ENCODE peak calls at places on chromosome 2, in ten cellular contexts. P, L, E, D, W, I, Q, M, N and B are unnamed samples.

GRCh38 chr2:233287871-233288270 is 19.7 kb upstream of the SAG start:
- DNase-seq in E (no peak), I (no peak), N (no peak), Q (no peak), M (no peak), L (no peak), P (no peak), W (no peak), D (no peak), B (no peak)

GRCh38 chr2:144412727-144413126 is 107.2 kb downstream of the ZEB2 start:
- DNase-seq in L (peak; percentile 66), P (no peak), I (peak; percentile 25), N (no peak), D (no peak), Q (no peak), E (no peak), W (no peak), M (no peak), B (no peak)

GRCh38 chr2:200929334-200930249 is 33.9 kb downstream of the ORC2 start:
- DNase-seq in M (no peak), Q (no peak), L (no peak), N (no peak), D (no peak), W (no peak), I (no peak), E (no peak), P (peak; percentile 20), B (no peak)

GRCh38 chr2:120436885-120437603 is 91.1 kb downstream of the INHBB start:
- DNase-seq in M (peak; percentile 17), I (peak; percentile 41), E (peak; percentile 94), Q (no peak), L (peak; percentile 29), D (no peak), W (no peak), N (no peak), P (peak; percentile 64), B (no peak)

GRCh38 chr2:14011186-14011585 is 621.3 kb upstream of the LRATD1 start:
- DNase-seq in L (no peak), M (no peak), I (no peak), Q (no peak), P (no peak), W (no peak), E (no peak), D (no peak), N (no peak), B (no peak)

GRCh38 chr2:85308951-85309555 is 18.7 kb downstream of the TGOLN2 start:
- DNase-seq in M (no peak), L (peak; percentile 65), I (peak; percentile 76), Q (peak; percentile 63), N (no peak), W (peak; percentile 63), P (no peak), E (no peak), D (peak; percentile 60), B (no peak)

GRCh38 chr2:40372586-40372985 is 79.3 kb downstream of the SLC8A1 start:
- DNase-seq in P (no peak), I (no peak), W (no peak), Q (no peak), E (no peak), L (no peak), N (no peak), D (no peak), M (no peak), B (no peak)

GRCh38 chr2:126788652-126789051 is 110.0 kb upstream of the TEX51 start:
- DNase-seq in W (no peak), L (no peak), P (no peak), I (no peak), Q (no peak), N (no peak), M (no peak), E (no peak), D (no peak), B (no peak)

GRCh38 chr2:135637456-135638087 is 104.1 kb upstream of the UBXN4 start:
- DNase-seq in M (no peak), W (no peak), I (no peak), D (no peak), N (no peak), L (no peak), P (no peak), E (no peak), Q (no peak), B (no peak)

GRCh38 chr2:216139884-216140283 is 30.7 kb downstream of the XRCC5 start:
- DNase-seq in Q (no peak), N (no peak), I (no peak), D (no peak), W (no peak), P (no peak), M (no peak), L (no peak), E (peak; percentile 65), B (no peak)

GRCh38 chr2:18597618-18598017 is 8.2 kb upstream of the NT5C1B start:
- DNase-seq in N (no peak), E (no peak), Q (no peak), M (no peak), L (no peak), I (no peak), W (no peak), D (no peak), P (no peak), B (no peak)

GRCh38 chr2:239664216-239664785 is 263.5 kb upstream of the HDAC4 start:
- DNase-seq in L (no peak), Q (no peak), I (no peak), D (no peak), P (no peak), N (no peak), E (no peak), W (no peak), M (no peak), B (no peak)

GRCh38 chr2:64769392-64770044 is 115.8 kb upstream of the SERTAD2 start:
- DNase-seq in P (no peak), L (no peak), N (no peak), W (no peak), D (no peak), M (no peak), Q (no peak), I (no peak), E (no peak), B (no peak)

GRCh38 chr2:219369447-219369861 is 18.3 kb downstream of the DNPEP start:
- DNase-seq in P (no peak), M (peak; percentile 56), W (peak; percentile 64), I (peak; percentile 49), Q (peak; percentile 69), N (no peak), D (peak; percentile 60), E (no peak), L (peak; percentile 86), B (no peak)

GRCh38 chr2:62192811-62193210 is 3.1 kb upstream of the B3GNT2 start:
- DNase-seq in D (no peak), N (no peak), E (no peak), L (no peak), W (no peak), M (no peak), I (no peak), P (no peak), Q (no peak), B (no peak)

GRCh38 chr2:202375006-202375610 is 1.0 kb upstream of the BMPR2 start:
- DNase-seq in L (peak; percentile 63), P (no peak), M (peak; percentile 76), Q (no peak), N (peak; percentile 88), I (peak; percentile 73), D (peak; percentile 72), E (peak; percentile 83), W (peak; percentile 68), B (no peak)
- TF ChIP-seq CTCF in L (no peak), P (no peak), M (no peak), Q (no peak), N (no peak), I (no peak), D (no peak), E (no peak), W (no peak), B (peak; percentile 39)

GRCh38 chr2:188130317-188130716 is 161.4 kb upstream of the GULP1 start:
- DNase-seq in L (no peak), M (no peak), I (no peak), D (no peak), N (no peak), P (no peak), Q (no peak), W (no peak), E (no peak), B (no peak)

GRCh38 chr2:188134241-188134640 is 157.4 kb upstream of the GULP1 start:
- DNase-seq in P (no peak), W (no peak), Q (no peak), D (no peak), M (no peak), L (no peak), N (no peak), E (no peak), I (no peak), B (no peak)

GRCh38 chr2:188131281-188131680 is 160.4 kb upstream of the GULP1 start:
- DNase-seq in E (no peak), D (no peak), Q (no peak), L (no peak), P (no peak), N (no peak), W (no peak), I (no peak), M (no peak), B (no peak)

GRCh38 chr2:188132385-188132784 is 159.3 kb upstream of the GULP1 start:
- DNase-seq in P (no peak), M (no peak), E (no peak), N (no peak), Q (peak; percentile 60), I (peak; percentile 14), W (no peak), L (peak; percentile 31), D (no peak), B (no peak)

DNA sequence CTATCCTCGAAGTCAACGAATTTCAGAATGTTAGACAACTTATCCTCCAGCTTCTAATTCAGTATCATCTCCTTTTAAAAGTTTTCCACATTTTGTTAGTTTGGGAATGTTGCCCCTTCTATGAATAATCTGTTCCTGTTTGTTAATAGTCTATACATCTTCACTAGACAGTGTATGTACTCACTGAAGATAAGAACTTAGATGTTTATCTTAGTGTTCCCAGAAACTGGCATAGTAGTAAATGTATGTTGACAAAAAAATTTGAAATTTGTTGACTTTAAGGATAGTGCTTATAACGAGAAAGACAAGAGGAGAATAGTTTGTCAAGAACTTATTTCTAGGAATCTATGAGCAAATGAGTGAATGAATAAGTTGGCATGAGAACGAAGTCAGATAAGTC is 162.0 kb upstream of the GULP1 start:
- DNase-seq in D (no peak), W (no peak), E (no peak), P (no peak), I (no peak), M (no peak), N (no peak), Q (no peak), L (peak; percentile 36), B (no peak)
- TF ChIP-seq CTCF in D (no peak), W (no peak), E (no peak), P (no peak), I (no peak), M (no peak), N (no peak), Q (no peak), L (no peak), B (no peak)

GRCh38 chr2:176085861-176086771 is 2.4 kb upstream of the EVX2 start:
- DNase-seq in Q (no peak), W (no peak), I (no peak), M (no peak), E (peak; percentile 88), L (peak; percentile 39), N (no peak), D (no peak), P (peak; percentile 21), B (no peak)
- TF ChIP-seq CTCF in Q (no peak), W (peak; percentile 26), I (no peak), M (peak; percentile 64), E (peak; percentile 78), L (peak; percentile 57), N (peak; percentile 45), D (no peak), P (peak; percentile 54), B (peak; percentile 80)

GRCh38 chr2:10124538-10125045 is 2.1 kb downstream of the RRM2 start:
- DNase-seq in E (no peak), W (no peak), M (peak; percentile 79), D (peak; percentile 34), Q (no peak), P (no peak), I (peak; percentile 46), L (peak; percentile 87), N (no peak), B (no peak)
- TF ChIP-seq CTCF in E (peak; percentile 84), W (peak; percentile 68), M (peak; percentile 63), D (peak; percentile 53), Q (peak; percentile 7), P (peak; percentile 68), I (peak; percentile 68), L (peak; percentile 56), N (peak; percentile 84), B (peak; percentile 95)